ENCODE peak calls at places on chromosome 12, in four cellular contexts. C, Z, V and S are unnamed samples.
A peak's percentile ranks its signal among the peaks of the same experiment; 100 is the strongest.

GRCh38 chr12:87329076-87329863 is 699.9 kb downstream of the C12orf50 start:
- DNase-seq in C (no peak), Z (no peak), V (no peak), S (no peak)

GRCh38 chr12:75349946-75350345 is 15.5 kb downstream of the GLIPR1L1 start:
- DNase-seq in C (no peak), Z (no peak), V (no peak), S (no peak)

GRCh38 chr12:6333029-6333428 is 8.8 kb downstream of the TNFRSF1A start:
- DNase-seq in C (no peak), Z (no peak), V (no peak), S (no peak)

GRCh38 chr12:77343291-77343690 is 277.9 kb upstream of the E2F7 start:
- DNase-seq in C (no peak), Z (peak; percentile 44), V (no peak), S (no peak)

GRCh38 chr12:1608783-1609119 is 14.4 kb upstream of the FBXL14 start:
- DNase-seq in C (no peak), Z (no peak), V (no peak), S (no peak)

GRCh38 chr12:131065279-131065678 is 111.6 kb downstream of the ADGRD1 start:
- DNase-seq in C (no peak), Z (no peak), V (no peak), S (no peak)

GRCh38 chr12:50525422-50525821 is 20.6 kb downstream of the DIP2B start:
- DNase-seq in C (no peak), Z (no peak), V (no peak), S (no peak)

GRCh38 chr12:98198261-98198982 is 317.0 kb upstream of the TMPO start:
- DNase-seq in C (no peak), Z (no peak), V (no peak), S (no peak)

GRCh38 chr12:100919116-100919515 is 124.5 kb downstream of the ANO4 start:
- DNase-seq in C (no peak), Z (no peak), V (no peak), S (no peak)

GRCh38 chr12:21323736-21324135 is 11.0 kb downstream of the SLCO1A2 start:
- DNase-seq in C (no peak), Z (no peak), V (no peak), S (no peak)

GRCh38 chr12:27163048-27163715 is 80.8 kb upstream of the C12orf71 start:
- DNase-seq in C (no peak), Z (peak; percentile 22), V (no peak), S (no peak)

GRCh38 chr12:56220611-56221232 is 1.0 kb downstream of the RNF41 start:
- DNase-seq in C (no peak), Z (peak; percentile 41), V (peak; percentile 23), S (no peak)

GRCh38 chr12:112798019-112798760 is 6.6 kb downstream of the RPH3A start:
- DNase-seq in C (no peak), Z (no peak), V (no peak), S (no peak)